ENCODE peak calls at places on chromosome 10, in ten cellular contexts. K, E, V, B, D, H, F, G, U and P are unnamed samples.

GRCh38 chr10:50635286-50635685 is 11.5 kb upstream of the SGMS1 start:
- DNase-seq in V (no peak), G (no peak), B (no peak), U (no peak), D (no peak), F (peak; percentile 77), E (no peak), H (no peak), K (peak; percentile 85), P (no peak)

GRCh38 chr10:338176-339037 is 203.2 kb downstream of the ZMYND11 start:
- DNase-seq in B (no peak), U (no peak), V (no peak), G (no peak), D (no peak), E (no peak), F (peak; percentile 42), K (no peak), H (no peak), P (no peak)

GRCh38 chr10:18400201-18400910 is 251.0 kb downstream of the NSUN6 start:
- DNase-seq in G (no peak), F (peak; percentile 13), D (no peak), E (peak; percentile 31), V (no peak), U (no peak), H (peak; percentile 3), B (peak; percentile 74), K (no peak), P (no peak)

GRCh38 chr10:92897916-92898315 is 49.6 kb downstream of the EXOC6 start:
- DNase-seq in K (no peak), H (no peak), B (no peak), G (no peak), U (no peak), F (no peak), D (no peak), E (no peak), V (no peak), P (no peak)

GRCh38 chr10:35635576-35635975 is 6.5 kb downstream of the FZD8 start:
- DNase-seq in K (peak; percentile 60), D (peak; percentile 56), U (no peak), H (peak; percentile 8), E (peak; percentile 59), G (no peak), F (peak; percentile 48), V (peak; percentile 12), B (peak; percentile 85), P (peak; percentile 32)

GRCh38 chr10:3194871-3195270 is 22.3 kb upstream of the PITRM1 start:
- DNase-seq in G (no peak), K (no peak), E (no peak), U (no peak), H (no peak), V (no peak), B (no peak), D (no peak), F (no peak), P (no peak)

GRCh38 chr10:16520900-16521299 is 779 bp downstream of the C1QL3 start:
- DNase-seq in G (no peak), E (peak; percentile 13), V (no peak), K (no peak), F (peak; percentile 60), D (no peak), B (peak; percentile 82), U (no peak), H (peak; percentile 60), P (peak; percentile 48)

GRCh38 chr10:96951954-96952353 is 119.9 kb downstream of the LCOR start:
- DNase-seq in B (no peak), G (no peak), D (no peak), F (no peak), V (no peak), E (no peak), K (no peak), U (no peak), H (no peak), P (no peak)

GRCh38 chr10:97200616-97201015 is 14.9 kb upstream of the SLIT1 start:
- DNase-seq in F (no peak), K (no peak), D (no peak), V (no peak), U (no peak), E (no peak), G (no peak), B (no peak), H (no peak), P (no peak)

GRCh38 chr10:112526906-112527305 is 79.9 kb downstream of the VTI1A start:
- DNase-seq in K (no peak), H (no peak), V (no peak), U (no peak), B (peak; percentile 64), G (no peak), F (no peak), D (no peak), E (no peak), P (no peak)

GRCh38 chr10:127148066-127148932 is 48.1 kb downstream of the INSYN2A start:
- DNase-seq in K (peak; percentile 84), H (no peak), D (no peak), B (no peak), F (peak; percentile 82), V (no peak), G (no peak), E (no peak), U (no peak), P (no peak)

GRCh38 chr10:131198401-131198800 is 113.1 kb downstream of the TCERG1L start:
- DNase-seq in E (peak; percentile 4), V (no peak), D (no peak), F (no peak), U (no peak), B (peak; percentile 20), K (no peak), G (no peak), H (no peak), P (no peak)

GRCh38 chr10:76922666-76923065 is 714.9 kb downstream of the KCNMA1 start:
- DNase-seq in H (no peak), E (no peak), V (no peak), G (no peak), F (no peak), B (no peak), U (no peak), K (no peak), D (no peak), P (no peak)

GRCh38 chr10:51789903-51790302 is 90.5 kb upstream of the CSTF2T start:
- DNase-seq in H (no peak), G (no peak), K (no peak), V (no peak), U (no peak), B (no peak), D (no peak), F (no peak), E (no peak), P (no peak)

GRCh38 chr10:91596821-91597396 is 36.0 kb downstream of the PPP1R3C start:
- DNase-seq in E (no peak), H (no peak), U (no peak), D (no peak), K (peak; percentile 46), B (no peak), F (peak; percentile 9), V (no peak), G (no peak), P (no peak)

GRCh38 chr10:33237736-33238624 is 96.5 kb downstream of the NRP1 start:
- DNase-seq in V (no peak), F (peak; percentile 94), G (no peak), H (no peak), D (no peak), U (no peak), B (peak; percentile 55), K (peak; percentile 95), E (no peak), P (no peak)

GRCh38 chr10:14587540-14588083 is 187.1 kb downstream of the FAM107B start:
- DNase-seq in U (peak; percentile 72), G (no peak), D (no peak), B (no peak), E (no peak), V (no peak), H (no peak), K (no peak), F (no peak), P (no peak)

GRCh38 chr10:21754410-21755011 is 220.5 kb downstream of the MLLT10 start:
- DNase-seq in B (peak; percentile 52), E (no peak), F (no peak), U (no peak), K (no peak), D (peak; percentile 55), G (no peak), H (no peak), V (no peak), P (no peak)

GRCh38 chr10:8272794-8273425 is 218.4 kb downstream of the GATA3 start:
- DNase-seq in V (no peak), D (no peak), H (no peak), K (no peak), U (no peak), E (no peak), F (no peak), G (no peak), B (no peak), P (no peak)

GRCh38 chr10:102564209-102564834 is 60.5 kb downstream of the SUFU start:
- DNase-seq in G (no peak), D (no peak), V (no peak), B (no peak), E (no peak), K (no peak), U (no peak), F (no peak), H (no peak), P (no peak)

GRCh38 chr10:123637326-123637880 is 28.8 kb upstream of the GPR26 start:
- DNase-seq in F (peak; percentile 68), E (no peak), D (peak; percentile 6), U (no peak), G (no peak), B (peak; percentile 3), V (no peak), K (peak; percentile 95), H (no peak), P (no peak)

GRCh38 chr10:94097656-94098055 is 103.9 kb downstream of the PLCE1 start:
- DNase-seq in D (no peak), V (no peak), B (peak; percentile 32), F (peak; percentile 39), H (no peak), G (no peak), U (no peak), K (no peak), E (no peak), P (no peak)

GRCh38 chr10:78286675-78287074 is 253.0 kb downstream of the RPS24 start:
- DNase-seq in B (no peak), U (no peak), V (no peak), H (no peak), E (no peak), K (no peak), G (no peak), D (no peak), F (no peak), P (no peak)

GRCh38 chr10:29709484-29710002 is 74.8 kb upstream of the SVIL start:
- DNase-seq in K (no peak), V (no peak), D (no peak), U (no peak), H (no peak), B (peak; percentile 52), G (no peak), F (no peak), E (no peak), P (no peak)

GRCh38 chr10:126375926-126376554 is 12.2 kb downstream of the ADAM12 start:
- DNase-seq in E (no peak), F (peak; percentile 33), V (no peak), K (no peak), D (no peak), G (no peak), H (no peak), U (no peak), B (no peak), P (no peak)

GRCh38 chr10:48272682-48273081 is 1.8 kb downstream of the FRMPD2 start:
- DNase-seq in D (no peak), B (no peak), V (no peak), U (no peak), K (no peak), G (no peak), E (no peak), F (no peak), H (no peak), P (no peak)

GRCh38 chr10:46557319-46558140 is 1.1 kb upstream of the GPRIN2 start:
- DNase-seq in B (peak; percentile 81), U (peak; percentile 28), E (peak; percentile 27), D (peak; percentile 7), V (no peak), H (no peak), F (no peak), K (peak; percentile 0), G (no peak), P (no peak)

GRCh38 chr10:30178565-30178964 is 119.2 kb upstream of the JCAD start:
- DNase-seq in F (no peak), E (no peak), K (peak; percentile 46), H (no peak), G (no peak), V (no peak), D (no peak), B (no peak), U (no peak), P (no peak)